ENCODE peak calls at places on chromosomes 5 and 9, in four cellular contexts. I, G, D and K are unnamed samples.

GRCh38 chr5:108760512-108760911 is 12.8 kb downstream of the FER start:
- DNase-seq in I (no peak), G (no peak), D (no peak), K (no peak)

GRCh38 chr5:132425975-132426524 is 56.5 kb downstream of the SLC22A5 start:
- DNase-seq in G (no peak), I (no peak), D (peak; percentile 29), K (no peak)

GRCh38 chr5:180400416-180400815 is 47.3 kb upstream of the GFPT2 start:
- DNase-seq in I (no peak), G (no peak), D (no peak), K (no peak)

GRCh38 chr5:75320341-75320740 is 16.7 kb upstream of the HMGCR start:
- DNase-seq in I (no peak), D (no peak), G (no peak), K (peak; percentile 13)

GRCh38 chr5:54909911-54910870 is 75.2 kb downstream of the ESM1 start:
- DNase-seq in G (no peak), I (no peak), D (no peak), K (no peak)

GRCh38 chr9:37309136-37309535 is 113.4 kb upstream of the GRHPR start:
- DNase-seq in I (no peak), D (no peak), G (peak; percentile 52), K (no peak)

GRCh38 chr5:142472306-142472951 is 147.6 kb upstream of the SPRY4 start:
- DNase-seq in D (no peak), G (no peak), I (no peak), K (peak; percentile 94)

GRCh38 chr5:56481147-56481997 is 248.2 kb upstream of the ANKRD55 start:
- DNase-seq in G (peak; percentile 55), D (peak; percentile 60), I (peak; percentile 31), K (peak; percentile 71)

GRCh38 chr9:71683598-71684235 is 84.6 kb downstream of the CEMIP2 start:
- DNase-seq in I (peak; percentile 18), G (peak; percentile 67), D (peak; percentile 55), K (peak; percentile 72)

GRCh38 chr5:179614745-179615144 is 8.7 kb downstream of the HNRNPH1 start:
- DNase-seq in I (no peak), D (no peak), G (no peak), K (no peak)

GRCh38 chr9:113597390-113598241 is 134.1 kb downstream of the RGS3 start:
- DNase-seq in I (no peak), G (peak; percentile 24), D (no peak), K (no peak)

GRCh38 chr5:92552206-92553160 is 1028.5 kb downstream of the NR2F1-AS1 start:
- DNase-seq in I (no peak), G (no peak), D (no peak), K (peak; percentile 99)

GRCh38 chr5:965604-966344 is 42.8 kb upstream of the NKD2 start:
- DNase-seq in G (no peak), I (no peak), D (no peak), K (no peak)

GRCh38 chr9:98552306-98552705 is 156.4 kb downstream of the GABBR2 start:
- DNase-seq in G (no peak), I (peak; percentile 49), D (no peak), K (peak; percentile 1)
- H4K91ac ChIP-seq in G (no peak overlapping the region), I (no peak overlapping the region), D (no peak overlapping the region), K (no peak overlapping the region)

GRCh38 chr5:38926121-38926520 is 80.3 kb downstream of the OSMR start:
- DNase-seq in D (no peak), G (no peak), I (no peak), K (peak; percentile 69)

GRCh38 chr5:38925154-38925925 is 79.5 kb downstream of the OSMR start:
- DNase-seq in G (no peak), D (no peak), I (no peak), K (peak; percentile 76)

GRCh38 chr5:38921174-38921573 is 75.4 kb downstream of the OSMR start:
- DNase-seq in I (peak; percentile 17), G (no peak), D (no peak), K (peak; percentile 19)

GRCh38 chr5:38922199-38922598 is 76.4 kb downstream of the OSMR start:
- DNase-seq in G (peak; percentile 53), I (peak; percentile 26), D (peak; percentile 64), K (peak; percentile 53)

GRCh38 chr5:38923661-38924451 is 78.0 kb downstream of the OSMR start:
- DNase-seq in G (no peak), D (no peak), I (no peak), K (peak; percentile 62)
- H4K91ac ChIP-seq in G (no peak overlapping the region), D (no peak overlapping the region), I (no peak overlapping the region), K (no peak overlapping the region)

GRCh38 chr5:137141779-137142178 is 357.3 kb downstream of the SPOCK1 start:
- DNase-seq in D (no peak), I (no peak), G (no peak), K (peak; percentile 1)

GRCh38 chr5:137144656-137145055 is 354.5 kb downstream of the SPOCK1 start:
- DNase-seq in D (no peak), I (no peak), G (no peak), K (no peak)

GRCh38 chr5:137145726-137146125 is 353.4 kb downstream of the SPOCK1 start:
- DNase-seq in G (no peak), I (no peak), D (no peak), K (no peak)

GRCh38 chr5:137143244-137143605 is 355.9 kb downstream of the SPOCK1 start:
- DNase-seq in D (no peak), I (no peak), G (no peak), K (no peak)

GRCh38 chr5:137142371-137143243 is 356.5 kb downstream of the SPOCK1 start:
- DNase-seq in I (no peak), G (no peak), D (no peak), K (peak; percentile 91)
- H4K91ac ChIP-seq in I (no peak overlapping the region), G (no peak overlapping the region), D (no peak overlapping the region), K (no peak overlapping the region)

DNA sequence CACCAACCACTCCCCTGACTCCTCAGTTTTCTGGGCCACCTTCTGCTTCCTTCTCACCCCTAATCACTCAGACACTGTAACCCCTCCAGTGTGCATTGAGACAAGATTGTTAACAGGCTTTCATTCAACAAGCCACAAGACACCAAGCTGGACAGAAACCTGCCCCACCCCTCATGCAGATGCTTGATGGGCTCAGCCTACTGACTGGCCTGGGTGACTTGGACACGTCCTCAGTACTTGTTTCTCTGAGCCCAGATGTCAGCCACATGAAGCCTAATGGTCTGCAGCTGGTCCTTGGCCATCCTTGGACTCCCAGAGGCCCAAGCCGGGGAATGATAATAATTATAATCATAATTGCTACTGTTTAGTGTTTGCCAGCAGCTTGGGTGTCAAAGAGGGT is 71.3 kb upstream of the SMIM23 start:
- DNase-seq in I (no peak), G (peak; percentile 10), D (peak; percentile 3), K (no peak)
- H4K91ac ChIP-seq in I (no peak overlapping the region), G (no peak overlapping the region), D (no peak overlapping the region), K (no peak overlapping the region)

GRCh38 chr5:10902145-10902544 is 141.1 kb upstream of the DAP start:
- DNase-seq in D (no peak), I (no peak), G (no peak), K (peak; percentile 81)
- H4K91ac ChIP-seq in D (no peak overlapping the region), I (no peak overlapping the region), G (no peak overlapping the region), K (no peak overlapping the region)

GRCh38 chr5:27963050-27963783 is 924.8 kb upstream of the CDH9 start:
- DNase-seq in I (no peak), G (no peak), D (no peak), K (no peak)

DNA sequence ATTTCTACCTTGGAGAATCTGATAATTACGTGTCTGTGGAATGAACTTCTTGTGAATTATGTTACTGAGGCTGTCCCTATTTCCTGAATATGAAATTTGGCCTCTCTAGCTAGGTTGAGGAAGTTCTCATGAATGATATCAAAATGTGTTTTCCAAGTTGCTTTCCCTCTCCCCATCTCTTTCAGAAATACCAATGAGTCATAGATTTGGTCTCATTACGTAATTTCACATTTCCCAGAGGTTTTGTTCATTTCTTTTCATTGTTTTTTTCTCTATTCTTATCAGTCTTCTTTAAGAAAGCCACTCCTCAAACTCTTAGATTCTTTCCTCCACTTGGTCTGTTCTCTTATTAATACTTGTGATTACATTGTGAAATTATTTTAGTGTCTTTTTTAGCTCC is 923.8 kb upstream of the CDH9 start:
- DNase-seq in G (no peak), I (no peak), D (no peak), K (no peak)
- H4K91ac ChIP-seq in G (no peak overlapping the region), I (no peak overlapping the region), D (no peak overlapping the region), K (no peak overlapping the region)